ENCODE peak calls at places on chromosomes 3 and 15, in seven cellular contexts. One of them, this sample, is unnamed.

GRCh38 chr3:195774917-195775316 is 36.8 kb downstream of the MUC4 start:
- DNase-seq in CD8-positive, alpha-beta memory T cell: no peak
- DNase-seq in esophagus muscularis mucosa: no peak
- DNase-seq in adrenal gland: peak; percentile 66
- DNase-seq in right cardiac atrium: peak; percentile 78
- DNase-seq in GM23248: peak; percentile 61
- DNase-seq in fibroblast of lung: no peak
- DNase-seq in this sample: peak; percentile 66

GRCh38 chr3:194081826-194082225 is 54.1 kb upstream of the HES1 start:
- DNase-seq in adrenal gland: no peak
- DNase-seq in GM23248: no peak
- DNase-seq in CD8-positive, alpha-beta memory T cell: no peak
- DNase-seq in esophagus muscularis mucosa: no peak
- DNase-seq in fibroblast of lung: no peak
- DNase-seq in right cardiac atrium: no peak
- DNase-seq in this sample: no peak

GRCh38 chr3:152403632-152404066 is 134.9 kb downstream of the MBNL1 start:
- DNase-seq in GM23248: no peak
- DNase-seq in esophagus muscularis mucosa: peak; percentile 95
- DNase-seq in right cardiac atrium: peak; percentile 77
- DNase-seq in CD8-positive, alpha-beta memory T cell: no peak
- DNase-seq in adrenal gland: peak; percentile 50
- DNase-seq in fibroblast of lung: peak; percentile 45
- DNase-seq in this sample: no peak

GRCh38 chr15:92839696-92840095 is 60.4 kb upstream of the CHD2 start:
- DNase-seq in right cardiac atrium: no peak
- DNase-seq in adrenal gland: no peak
- DNase-seq in fibroblast of lung: no peak
- DNase-seq in esophagus muscularis mucosa: no peak
- DNase-seq in CD8-positive, alpha-beta memory T cell: no peak
- DNase-seq in GM23248: no peak
- DNase-seq in this sample: no peak

GRCh38 chr15:45551691-45552090 is 29.1 kb upstream of the SLC30A4 start:
- DNase-seq in right cardiac atrium: no peak
- DNase-seq in GM23248: peak; percentile 38
- DNase-seq in adrenal gland: no peak
- DNase-seq in esophagus muscularis mucosa: no peak
- DNase-seq in fibroblast of lung: no peak
- DNase-seq in CD8-positive, alpha-beta memory T cell: no peak
- DNase-seq in this sample: no peak

GRCh38 chr15:77904436-77904821 is 173.1 kb downstream of the TBC1D2B start:
- DNase-seq in right cardiac atrium: peak; percentile 32
- DNase-seq in esophagus muscularis mucosa: no peak
- DNase-seq in GM23248: no peak
- DNase-seq in fibroblast of lung: no peak
- DNase-seq in CD8-positive, alpha-beta memory T cell: no peak
- DNase-seq in adrenal gland: no peak
- DNase-seq in this sample: no peak

GRCh38 chr3:132822266-132822665 is 100.1 kb upstream of the NPHP3 start:
- DNase-seq in esophagus muscularis mucosa: no peak
- DNase-seq in right cardiac atrium: no peak
- DNase-seq in adrenal gland: no peak
- DNase-seq in CD8-positive, alpha-beta memory T cell: no peak
- DNase-seq in GM23248: no peak
- DNase-seq in fibroblast of lung: no peak
- DNase-seq in this sample: no peak

GRCh38 chr3:123071146-123071545 is 4.3 kb downstream of the PDIA5 start:
- DNase-seq in adrenal gland: peak; percentile 62
- DNase-seq in fibroblast of lung: peak; percentile 59
- DNase-seq in right cardiac atrium: no peak
- DNase-seq in CD8-positive, alpha-beta memory T cell: no peak
- DNase-seq in GM23248: peak; percentile 37
- DNase-seq in esophagus muscularis mucosa: no peak
- DNase-seq in this sample: no peak

GRCh38 chr3:10352146-10352911 is 31.4 kb upstream of the SEC13 start:
- DNase-seq in fibroblast of lung: peak; percentile 90
- DNase-seq in right cardiac atrium: no peak
- DNase-seq in GM23248: peak; percentile 39
- DNase-seq in esophagus muscularis mucosa: no peak
- DNase-seq in CD8-positive, alpha-beta memory T cell: no peak
- DNase-seq in adrenal gland: no peak
- DNase-seq in this sample: peak; percentile 77

GRCh38 chr15:92902723-92903587 is 2.8 kb downstream of the CHD2 start:
- DNase-seq in CD8-positive, alpha-beta memory T cell: no peak
- DNase-seq in GM23248: peak; percentile 50
- DNase-seq in esophagus muscularis mucosa: no peak
- DNase-seq in fibroblast of lung: no peak
- DNase-seq in adrenal gland: no peak
- DNase-seq in right cardiac atrium: no peak
- DNase-seq in this sample: no peak

GRCh38 chr15:49646891-49647290 is 26.0 kb downstream of the DTWD1 start:
- DNase-seq in esophagus muscularis mucosa: no peak
- DNase-seq in fibroblast of lung: no peak
- DNase-seq in GM23248: no peak
- DNase-seq in adrenal gland: no peak
- DNase-seq in right cardiac atrium: no peak
- DNase-seq in CD8-positive, alpha-beta memory T cell: no peak
- DNase-seq in this sample: no peak

GRCh38 chr3:71400986-71401451 is 182.5 kb downstream of the FOXP1 start:
- DNase-seq in adrenal gland: no peak
- DNase-seq in CD8-positive, alpha-beta memory T cell: no peak
- DNase-seq in right cardiac atrium: no peak
- DNase-seq in esophagus muscularis mucosa: no peak
- DNase-seq in GM23248: no peak
- DNase-seq in fibroblast of lung: no peak
- DNase-seq in this sample: no peak

GRCh38 chr3:93855406-93855805 is 118.3 kb downstream of the PROS1 start:
- DNase-seq in fibroblast of lung: no peak
- DNase-seq in adrenal gland: no peak
- DNase-seq in right cardiac atrium: no peak
- DNase-seq in esophagus muscularis mucosa: no peak
- DNase-seq in CD8-positive, alpha-beta memory T cell: no peak
- DNase-seq in GM23248: no peak
- DNase-seq in this sample: peak; percentile 9
- H3K9me3 ChIP-seq in fibroblast of lung: no peaks in the 10 kb centered on the region
- H3K9me3 ChIP-seq in adrenal gland: no peaks in the 10 kb centered on the region
- H3K9me3 ChIP-seq in right cardiac atrium: no peaks in the 10 kb centered on the region
- H3K9me3 ChIP-seq in esophagus muscularis mucosa: no peaks in the 10 kb centered on the region
- H3K9me3 ChIP-seq in CD8-positive, alpha-beta memory T cell: no peaks in the 10 kb centered on the region
- H3K9me3 ChIP-seq in GM23248: no peaks in the 10 kb centered on the region
- H3K9me3 ChIP-seq in this sample: no peaks in the 10 kb centered on the region

DNA sequence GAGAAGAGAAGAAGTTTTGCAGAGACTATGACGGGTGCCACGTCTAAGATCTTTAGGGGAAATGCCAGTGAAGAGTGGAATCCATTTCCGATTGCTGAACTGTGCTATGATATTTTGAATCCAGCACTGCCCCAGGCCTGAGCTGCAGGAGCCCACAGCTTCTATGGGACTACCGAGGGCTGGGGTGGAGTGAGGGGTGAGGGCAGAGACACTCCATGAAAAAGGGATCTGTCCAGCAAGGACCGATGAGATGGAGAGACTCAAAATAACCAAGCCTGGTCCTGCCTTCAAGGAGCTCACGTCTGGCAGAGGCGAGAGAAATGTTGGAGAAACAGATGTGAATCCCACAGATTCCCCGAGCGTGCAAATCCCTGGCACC is 79.8 kb upstream of the MEF2A start:
- DNase-seq in esophagus muscularis mucosa: no peak
- DNase-seq in right cardiac atrium: no peak
- DNase-seq in adrenal gland: no peak
- DNase-seq in GM23248: no peak
- DNase-seq in CD8-positive, alpha-beta memory T cell: no peak
- DNase-seq in fibroblast of lung: peak; percentile 25
- DNase-seq in this sample: no peak
- H3K4me3 ChIP-seq in esophagus muscularis mucosa: peak overlapping the region; percentile 63
- H3K4me3 ChIP-seq in right cardiac atrium: peak overlapping the region; percentile 38
- H3K4me3 ChIP-seq in adrenal gland: peak overlapping the region; percentile 15
- H3K4me3 ChIP-seq in GM23248: peak overlapping the region; percentile 61
- H3K4me3 ChIP-seq in CD8-positive, alpha-beta memory T cell: no peak overlapping the region
- H3K4me3 ChIP-seq in fibroblast of lung: peak overlapping the region; percentile 9
- H3K4me3 ChIP-seq in this sample: no peak overlapping the region

GRCh38 chr15:81596159-81596865 is 222.3 kb upstream of the TMC3 start:
- DNase-seq in adrenal gland: no peak
- DNase-seq in GM23248: no peak
- DNase-seq in fibroblast of lung: no peak
- DNase-seq in CD8-positive, alpha-beta memory T cell: no peak
- DNase-seq in esophagus muscularis mucosa: no peak
- DNase-seq in right cardiac atrium: no peak
- DNase-seq in this sample: no peak
- H3K9me3 ChIP-seq in adrenal gland: no peaks in the 10 kb centered on the region
- H3K9me3 ChIP-seq in GM23248: no peaks in the 10 kb centered on the region
- H3K9me3 ChIP-seq in fibroblast of lung: no peaks in the 10 kb centered on the region
- H3K9me3 ChIP-seq in CD8-positive, alpha-beta memory T cell: peaks cover 4% of the 10 kb centered on the region
- H3K9me3 ChIP-seq in esophagus muscularis mucosa: no peaks in the 10 kb centered on the region
- H3K9me3 ChIP-seq in right cardiac atrium: no peaks in the 10 kb centered on the region
- H3K9me3 ChIP-seq in this sample: peaks cover 16% of the 10 kb centered on the region

DNA sequence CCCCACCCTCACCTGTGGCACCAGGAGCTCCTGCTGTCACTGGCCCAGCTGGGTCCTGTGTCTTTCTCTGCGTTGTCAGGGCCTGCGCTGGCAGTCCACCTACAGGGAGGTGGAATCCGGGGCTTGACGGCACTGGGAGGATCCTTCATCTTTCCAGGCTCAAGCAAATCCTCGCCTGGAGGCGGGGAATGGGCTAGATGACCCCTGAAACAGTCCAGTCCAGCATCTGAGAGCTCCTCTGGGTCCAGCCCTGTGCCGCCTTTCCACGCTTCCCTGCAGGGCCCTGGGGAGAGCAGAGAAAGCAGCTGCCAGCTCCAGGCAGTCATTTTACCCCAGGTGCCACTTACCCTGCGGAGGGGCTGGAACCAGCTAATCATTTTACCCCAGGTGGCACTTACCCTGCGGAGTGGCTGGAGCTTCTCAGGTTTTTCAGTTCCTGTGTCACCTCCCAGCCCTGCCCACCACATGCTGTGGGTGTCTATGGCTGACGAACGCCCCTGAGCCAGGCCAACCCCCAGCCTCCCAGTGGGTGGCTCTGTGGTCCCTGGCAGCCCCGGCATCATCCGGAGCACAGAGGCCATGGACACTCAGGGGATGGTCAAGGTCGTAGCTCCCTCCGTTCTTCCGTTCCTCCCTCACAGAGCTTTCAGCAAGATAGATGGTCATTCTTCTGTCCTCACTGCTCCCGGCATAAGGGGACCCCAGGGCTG is 17.9 kb upstream of the ADIPOQ start:
- DNase-seq in adrenal gland: no peak
- DNase-seq in CD8-positive, alpha-beta memory T cell: no peak
- DNase-seq in right cardiac atrium: no peak
- DNase-seq in fibroblast of lung: no peak
- DNase-seq in esophagus muscularis mucosa: no peak
- DNase-seq in GM23248: no peak
- DNase-seq in this sample: no peak
- H3K4me3 ChIP-seq in adrenal gland: no peak overlapping the region
- H3K4me3 ChIP-seq in CD8-positive, alpha-beta memory T cell: no peak overlapping the region
- H3K4me3 ChIP-seq in right cardiac atrium: no peak overlapping the region
- H3K4me3 ChIP-seq in fibroblast of lung: peak overlapping the region; percentile 39
- H3K4me3 ChIP-seq in esophagus muscularis mucosa: no peak overlapping the region
- H3K4me3 ChIP-seq in GM23248: no peak overlapping the region
- H3K4me3 ChIP-seq in this sample: no peak overlapping the region

This sample was measured in MG63.